ENCODE peak calls at places on chromosomes 16 and 17, in five cellular contexts. B is mammary epithelial cell, Z is right lobe of liver, W is heart right ventricle, H is right atrium auricular region. S is an unnamed sample.

GRCh38 chr17:28570716-28571254 is 539 bp downstream of the PIGS start:
- DNase-seq in B (no peak), Z (peak), W (peak), H (no peak), S (peak)

GRCh38 chr16:47666434-47666833 is 205.3 kb downstream of the PHKB start:
- DNase-seq in B (no peak), Z (no peak), W (no peak), H (no peak), S (no peak)

GRCh38 chr17:29176500-29177351 is 3.5 kb downstream of the MYO18A start:
- DNase-seq in B (peak), Z (peak), W (peak), H (no peak), S (peak)

GRCh38 chr17:36937961-36938565 is 788 bp downstream of the LHX1 start:
- DNase-seq in B (no peak), Z (peak), W (no peak), H (no peak), S (peak)

GRCh38 chr17:44589316-44590071 is 32.2 kb downstream of the FZD2 start:
- DNase-seq in B (no peak), Z (no peak), W (no peak), H (no peak), S (no peak)

GRCh38 chr17:81328489-81328888 is 33.4 kb upstream of the SLC38A10 start:
- DNase-seq in B (no peak), Z (no peak), W (no peak), H (no peak), S (no peak)

GRCh38 chr17:3002538-3003301 is 60.7 kb downstream of the OR1D5 start:
- DNase-seq in B (no peak), Z (no peak), W (no peak), H (no peak), S (peak)

GRCh38 chr16:79867425-79867997 is 267.0 kb upstream of the MAF start:
- DNase-seq in B (no peak), Z (no peak), W (no peak), H (no peak), S (no peak)

GRCh38 chr16:68450741-68451140 is 2.4 kb upstream of the SMPD3 start:
- DNase-seq in B (no peak), Z (no peak), W (no peak), H (no peak), S (no peak)

GRCh38 chr16:66705790-66706505 is 9.4 kb upstream of the CMTM4 start:
- DNase-seq in B (no peak), Z (peak), W (peak), H (no peak), S (no peak)

GRCh38 chr17:57145347-57145746 is 60.3 kb downstream of the AKAP1 start:
- DNase-seq in B (no peak), Z (no peak), W (no peak), H (no peak), S (no peak)

GRCh38 chr17:57534863-57535651 is 210.0 kb downstream of the CCDC182 start:
- DNase-seq in B (no peak), Z (no peak), W (no peak), H (no peak), S (no peak)

GRCh38 chr17:36691606-36692005 is 90.2 kb downstream of the MRM1 start:
- DNase-seq in B (no peak), Z (no peak), W (no peak), H (no peak), S (no peak)

GRCh38 chr17:60406887-60407286 is 15.0 kb upstream of the USP32 start:
- DNase-seq in B (no peak), Z (no peak), W (no peak), H (no peak), S (no peak)

GRCh38 chr17:74295625-74296547 is 21.9 kb downstream of the DNAI2 start:
- DNase-seq in B (peak), Z (no peak), W (no peak), H (no peak), S (no peak)

GRCh38 chr16:65579050-65579449 is 457.2 kb upstream of the CDH11 start:
- DNase-seq in B (no peak), Z (no peak), W (no peak), H (no peak), S (no peak)

GRCh38 chr16:75621170-75621477 is 2.0 kb downstream of the ADAT1 start:
- DNase-seq in B (peak), Z (no peak), W (no peak), H (no peak), S (peak)

GRCh38 chr16:5502467-5502869 is 404.9 kb upstream of the EEF2KMT start:
- DNase-seq in B (no peak), Z (no peak), W (no peak), H (no peak), S (peak)

GRCh38 chr17:57356722-57357391 is 100.5 kb downstream of the MSI2 start:
- DNase-seq in B (no peak), Z (no peak), W (no peak), H (no peak), S (peak)

GRCh38 chr16:13793788-13794461 is 126.0 kb upstream of the ERCC4 start:
- DNase-seq in B (no peak), Z (peak), W (no peak), H (no peak), S (no peak)

GRCh38 chr16:85735946-85736345 is 14.9 kb downstream of the C16orf74 start:
- DNase-seq in B (no peak), Z (no peak), W (no peak), H (no peak), S (no peak)

GRCh38 chr16:19136549-19137196 is 22.9 kb downstream of the ITPRIPL2 start:
- DNase-seq in B (peak), Z (no peak), W (no peak), H (no peak), S (no peak)

GRCh38 chr17:82320140-82320840 is 2.9 kb upstream of the CD7 start:
- DNase-seq in B (no peak), Z (peak), W (peak), H (no peak), S (no peak)

GRCh38 chr17:48113201-48113676 is 5.7 kb downstream of the SNX11 start:
- DNase-seq in B (no peak), Z (no peak), W (no peak), H (no peak), S (peak)

GRCh38 chr17:18118633-18118975 is 10.0 kb downstream of the MYO15A start:
- DNase-seq in B (no peak), Z (no peak), W (no peak), H (no peak), S (no peak)

GRCh38 chr17:79019631-79020584 is 4.1 kb upstream of the C1QTNF1 start:
- DNase-seq in B (peak), Z (peak), W (peak), H (peak), S (peak)

GRCh38 chr16:47043200-47043599 is 69.7 kb upstream of the DNAJA2 start:
- DNase-seq in B (no peak), Z (no peak), W (no peak), H (no peak), S (no peak)

GRCh38 chr17:76935331-76935730 is 67.1 kb downstream of the MGAT5B start:
- DNase-seq in B (peak), Z (no peak), W (no peak), H (no peak), S (no peak)

GRCh38 chr16:69796285-69797118 is 34.4 kb downstream of the WWP2 start:
- DNase-seq in B (peak), Z (no peak), W (no peak), H (no peak), S (peak)

GRCh38 chr17:17645961-17646360 is 35.3 kb upstream of the RAI1 start:
- DNase-seq in B (no peak), Z (no peak), W (no peak), H (no peak), S (no peak)

GRCh38 chr16:17414421-17414820 is 56.3 kb downstream of the XYLT1 start:
- DNase-seq in B (no peak), Z (no peak), W (no peak), H (no peak), S (peak)

GRCh38 chr17:8837438-8838075 is 29.9 kb downstream of the PIK3R6 start:
- DNase-seq in B (peak), Z (no peak), W (no peak), H (peak), S (no peak)

GRCh38 chr16:74666425-74667214 is at the start of gene RFWD3:
- DNase-seq in B (peak), Z (peak), W (peak), H (peak), S (peak)

GRCh38 chr16:745739-746138 is 4.9 kb upstream of the CIAO3 start:
- DNase-seq in B (no peak), Z (no peak), W (no peak), H (no peak), S (peak)

GRCh38 chr16:10609410-10609774 is 29.0 kb upstream of the EMP2 start:
- DNase-seq in B (no peak), Z (no peak), W (no peak), H (no peak), S (no peak)

GRCh38 chr17:47700471-47701449 is 6.8 kb downstream of the TBKBP1 start:
- DNase-seq in B (no peak), Z (no peak), W (no peak), H (no peak), S (no peak)

GRCh38 chr17:37310940-37311339 is 64.8 kb upstream of the C17orf78 start:
- DNase-seq in B (no peak), Z (no peak), W (no peak), H (no peak), S (no peak)

GRCh38 chr16:48489376-48489775 is 104.2 kb upstream of the SIAH1 start:
- DNase-seq in B (no peak), Z (no peak), W (no peak), H (no peak), S (no peak)

GRCh38 chr17:10103712-10104111 is 94.7 kb downstream of the GAS7 start:
- DNase-seq in B (no peak), Z (no peak), W (no peak), H (no peak), S (no peak)
- TF ChIP-seq CTCF in B (no peak), Z (no peak), W (no peak), H (no peak), S (no peak)

GRCh38 chr16:54176376-54176901 is 110.1 kb downstream of the IRX3 start:
- DNase-seq in B (no peak), Z (peak), W (no peak), H (no peak), S (no peak)
- TF ChIP-seq CTCF in B (no peak), Z (peak), W (no peak), H (no peak), S (no peak)

GRCh38 chr17:21525464-21526130 is 149.4 kb downstream of the KCNJ12 start:
- DNase-seq in B (no peak), Z (no peak), W (no peak), H (no peak), S (no peak)
- TF ChIP-seq CTCF in B (no peak), Z (no peak), W (no peak), H (no peak), S (no peak)

GRCh38 chr16:72995151-72995881 is 52.6 kb downstream of the ZFHX3 start:
- DNase-seq in B (no peak), Z (no peak), W (no peak), H (no peak), S (no peak)
- TF ChIP-seq CTCF in B (peak), Z (no peak), W (peak), H (peak), S (no peak)

GRCh38 chr16:51670527-51670926 is 519.5 kb upstream of the SALL1 start:
- DNase-seq in B (no peak), Z (no peak), W (no peak), H (no peak), S (no peak)

GRCh38 chr16:51666074-51666473 is 515.0 kb upstream of the SALL1 start:
- DNase-seq in B (no peak), Z (no peak), W (no peak), H (no peak), S (no peak)

GRCh38 chr16:51666821-51667220 is 515.8 kb upstream of the SALL1 start:
- DNase-seq in B (no peak), Z (no peak), W (no peak), H (no peak), S (no peak)

DNA sequence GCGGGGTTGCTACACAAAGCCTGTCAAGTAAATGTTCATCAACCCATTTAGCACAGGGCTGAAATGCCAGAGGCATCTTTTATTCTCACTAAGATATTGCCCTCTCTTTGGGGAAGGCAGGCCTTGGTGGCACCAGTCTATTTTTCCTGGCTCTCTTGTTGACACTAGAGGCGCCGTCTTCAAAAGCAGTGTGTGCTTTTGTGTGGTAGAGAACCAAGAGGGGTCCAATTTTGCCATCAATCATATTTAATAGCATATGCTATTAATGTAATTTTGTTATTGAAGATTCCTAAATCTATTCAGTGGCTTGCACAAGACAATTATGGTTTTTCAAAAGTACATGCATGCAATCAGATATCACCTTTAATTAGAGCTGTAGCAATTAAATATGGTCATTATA is 514.5 kb upstream of the SALL1 start:
- DNase-seq in B (no peak), Z (no peak), W (no peak), H (no peak), S (no peak)
- TF ChIP-seq CTCF in B (no peak), Z (no peak), W (no peak), H (no peak), S (no peak)

GRCh38 chr17:11269210-11269609 is 28.2 kb downstream of the SHISA6 start:
- DNase-seq in B (no peak), Z (no peak), W (no peak), H (no peak), S (no peak)

GRCh38 chr17:11268176-11268575 is 27.2 kb downstream of the SHISA6 start:
- DNase-seq in B (no peak), Z (no peak), W (no peak), H (no peak), S (no peak)

DNA sequence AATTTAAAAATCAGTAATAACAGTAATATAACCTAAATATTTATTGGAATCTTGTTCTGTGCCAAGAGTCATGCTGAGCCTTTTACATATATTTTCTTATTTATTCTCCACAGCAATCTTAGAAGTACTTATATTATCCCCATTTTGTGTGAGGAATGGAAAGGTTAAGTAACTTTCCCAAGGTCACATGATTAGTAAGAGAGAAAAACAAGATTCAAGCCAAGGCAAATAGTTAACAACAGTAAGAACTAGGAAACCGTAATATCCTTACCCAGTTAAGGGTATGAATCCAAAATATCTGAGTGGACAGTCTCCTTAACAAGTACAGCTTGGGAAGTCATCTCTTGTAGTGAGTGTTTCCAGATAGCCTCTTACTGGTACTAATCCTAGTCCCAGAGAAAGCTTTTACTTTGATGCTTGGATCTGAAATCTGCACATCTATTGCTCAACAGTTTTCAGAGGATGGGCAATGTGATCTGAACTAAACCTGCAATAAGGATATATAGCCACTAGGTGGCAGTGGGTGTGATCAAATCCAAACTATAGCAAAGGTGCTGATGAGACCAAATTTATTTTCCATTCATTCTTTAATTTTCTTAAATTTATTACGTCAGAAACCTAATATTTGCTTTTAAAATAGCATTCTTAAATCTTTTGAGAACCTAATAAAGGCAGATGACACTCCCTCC is 23.3 kb downstream of the SHISA6 start:
- DNase-seq in B (no peak), Z (no peak), W (no peak), H (no peak), S (no peak)
- TF ChIP-seq CTCF in B (peak), Z (peak), W (no peak), H (peak), S (no peak)

GRCh38 chr17:20944014-20944905 is 98.6 kb downstream of the USP22 start:
- DNase-seq in B (peak), Z (peak), W (no peak), H (no peak), S (peak)
- TF ChIP-seq CTCF in B (peak), Z (peak), W (no peak), H (no peak), S (peak)

GRCh38 chr17:50081757-50082156 is 13.4 kb upstream of the PDK2 start:
- DNase-seq in B (no peak), Z (no peak), W (no peak), H (no peak), S (no peak)

GRCh38 chr17:50080096-50080480 is 15.1 kb upstream of the PDK2 start:
- DNase-seq in B (no peak), Z (no peak), W (no peak), H (no peak), S (no peak)

GRCh38 chr17:50078430-50078829 is 16.7 kb upstream of the PDK2 start:
- DNase-seq in B (no peak), Z (no peak), W (no peak), H (no peak), S (no peak)

GRCh38 chr17:50080827-50081226 is 14.3 kb upstream of the PDK2 start:
- DNase-seq in B (no peak), Z (no peak), W (no peak), H (no peak), S (no peak)

DNA sequence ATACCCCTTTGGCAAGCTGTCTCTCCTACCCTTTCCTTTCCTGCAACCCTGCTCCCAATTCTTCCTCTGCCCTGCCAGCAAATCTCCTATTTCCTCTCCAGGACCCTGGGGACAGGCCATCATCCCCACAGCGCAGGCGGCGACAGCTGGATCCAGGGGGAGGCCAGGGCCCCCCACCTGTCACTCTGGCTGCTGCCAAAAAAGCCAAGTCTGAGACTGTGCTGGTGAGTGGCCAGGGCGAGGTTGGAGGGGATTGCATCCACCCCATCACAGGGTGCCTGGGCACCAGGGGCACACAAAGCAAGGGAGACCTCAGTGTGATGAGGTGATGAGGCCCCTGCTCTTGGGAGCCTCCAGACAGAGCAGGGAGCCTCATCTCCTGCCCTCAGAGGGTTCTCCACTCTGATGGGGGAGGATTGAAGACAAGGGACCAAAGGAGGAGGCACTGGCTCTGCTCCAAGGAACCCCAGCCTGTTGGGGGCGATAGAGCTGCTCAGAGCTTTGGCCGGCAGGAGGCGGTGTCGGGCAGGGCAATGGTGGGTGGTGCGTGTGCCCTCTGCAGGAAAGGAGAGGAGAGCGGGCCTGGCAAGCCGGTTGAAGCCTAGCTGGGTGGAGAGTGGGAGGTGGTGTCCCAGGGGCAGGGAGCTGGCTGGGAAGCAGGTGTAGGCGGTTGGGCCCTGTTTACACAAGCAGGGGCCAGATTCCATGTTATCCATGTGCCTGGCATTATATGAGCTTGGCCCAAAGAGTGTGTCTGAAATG is 15.6 kb upstream of the PDK2 start:
- DNase-seq in B (peak), Z (no peak), W (no peak), H (no peak), S (no peak)
- TF ChIP-seq CTCF in B (peak), Z (no peak), W (peak), H (peak), S (no peak)

GRCh38 chr17:67912656-67913055 is 83.6 kb downstream of the C17orf58 start:
- DNase-seq in B (no peak), Z (no peak), W (no peak), H (no peak), S (no peak)
- TF ChIP-seq CTCF in B (no peak), Z (no peak), W (no peak), H (no peak), S (no peak)

DNA sequence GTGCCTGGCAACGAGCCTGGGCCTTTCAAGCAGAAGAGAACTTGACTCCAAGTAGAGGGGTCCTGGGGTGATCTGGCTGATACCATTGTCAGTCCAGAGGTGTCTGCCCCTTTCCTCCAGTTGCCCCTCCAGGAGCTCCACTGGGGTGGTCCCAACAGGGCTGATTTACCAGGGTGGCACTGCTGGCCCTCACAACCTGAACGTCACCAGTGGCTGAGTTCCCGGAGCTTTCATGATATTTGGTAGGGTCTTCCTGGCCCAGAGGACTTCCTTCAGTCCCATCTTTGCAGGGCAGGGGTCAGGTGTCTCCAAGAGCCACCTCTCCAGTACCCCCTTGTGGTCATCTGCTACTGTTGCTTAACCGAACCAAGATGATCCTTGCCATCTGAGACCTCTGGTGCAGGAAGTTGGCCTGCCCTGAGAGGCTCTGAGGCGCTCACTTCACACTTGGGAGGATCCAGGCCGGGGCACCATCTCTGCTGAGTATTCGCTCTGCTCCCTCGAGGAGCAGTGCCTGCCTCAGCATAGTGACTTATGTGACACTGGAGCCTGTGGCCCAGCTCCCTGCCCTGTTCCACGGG is 3.5 kb downstream of the LIMD2 start:
- DNase-seq in B (no peak), Z (no peak), W (no peak), H (no peak), S (peak)
- TF ChIP-seq CTCF in B (peak), Z (peak), W (peak), H (peak), S (peak)

S was measured in GM13976.